ENCODE peak calls at places on chromosomes 2 and 18, in six cellular contexts. N, V, F, D, Q and G are unnamed samples.

GRCh38 chr18:53997064-53997463 is 227.4 kb downstream of the MBD2 start:
- DNase-seq in N (no peak), V (no peak), F (no peak), D (no peak), Q (no peak), G (no peak)

GRCh38 chr2:127228102-127228501 is 8.0 kb upstream of the CYP27C1 start:
- DNase-seq in N (no peak), V (no peak), F (no peak), D (no peak), Q (no peak), G (no peak)

GRCh38 chr2:31893093-31893492 is 117.7 kb downstream of the MEMO1 start:
- DNase-seq in N (no peak), V (no peak), F (no peak), D (no peak), Q (no peak), G (no peak)

GRCh38 chr2:178783889-178784288 is 23.3 kb downstream of the TTN start:
- DNase-seq in N (no peak), V (no peak), F (no peak), D (no peak), Q (no peak), G (no peak)

GRCh38 chr2:51213826-51214225 is 181.9 kb upstream of the NRXN1 start:
- DNase-seq in N (peak), V (no peak), F (no peak), D (no peak), Q (no peak), G (no peak)

GRCh38 chr2:239778042-239778811 is 246.9 kb downstream of the NDUFA10 start:
- DNase-seq in N (no peak), V (no peak), F (peak), D (no peak), Q (no peak), G (no peak)

GRCh38 chr2:157786663-157787363 is 89.3 kb downstream of the ACVR1 start:
- DNase-seq in N (no peak), V (peak), F (no peak), D (no peak), Q (peak), G (no peak)

GRCh38 chr2:188220535-188220934 is 71.1 kb upstream of the GULP1 start:
- DNase-seq in N (no peak), V (no peak), F (no peak), D (no peak), Q (no peak), G (no peak)

GRCh38 chr2:219461061-219461514 is 26.4 kb downstream of the SPEG start:
- DNase-seq in N (peak), V (peak), F (peak), D (no peak), Q (no peak), G (no peak)

DNA sequence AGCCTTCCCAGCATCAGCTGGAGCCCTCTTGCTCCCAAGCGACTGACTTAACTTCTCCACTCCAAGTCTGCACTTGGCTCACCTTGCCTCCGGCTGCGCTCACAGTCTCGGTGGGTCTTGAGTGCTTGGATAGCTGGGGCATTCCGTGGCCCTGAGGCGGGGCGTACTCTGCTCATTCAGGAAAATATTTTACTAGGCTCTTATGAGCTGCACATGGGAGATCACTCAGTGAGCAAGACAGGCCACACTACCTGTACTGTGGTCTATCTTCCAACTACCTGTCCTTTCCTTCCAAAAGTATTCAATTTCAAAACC is 292.7 kb upstream of the SIX2 start:
- DNase-seq in N (no peak), V (no peak), F (no peak), D (no peak), Q (no peak), G (no peak)
- H2BK15ac ChIP-seq in N (no peak), V (no peak), F (no peak), D (no peak), Q (no peak), G (no peak)

GRCh38 chr2:15160201-15160600 is 400.9 kb downstream of the NBAS start:
- DNase-seq in N (no peak), V (no peak), F (no peak), D (no peak), Q (no peak), G (no peak)

GRCh38 chr2:15158117-15158516 is 403.0 kb downstream of the NBAS start:
- DNase-seq in N (no peak), V (peak), F (peak), D (peak), Q (no peak), G (peak)

GRCh38 chr2:15159751-15160177 is 401.4 kb downstream of the NBAS start:
- DNase-seq in N (peak), V (peak), F (no peak), D (no peak), Q (peak), G (no peak)

GRCh38 chr2:15159206-15159605 is 401.9 kb downstream of the NBAS start:
- DNase-seq in N (peak), V (no peak), F (no peak), D (no peak), Q (no peak), G (no peak)

GRCh38 chr2:15158532-15158931 is 402.6 kb downstream of the NBAS start:
- DNase-seq in N (no peak), V (no peak), F (no peak), D (no peak), Q (no peak), G (no peak)
- H2BK15ac ChIP-seq in N (no peak), V (no peak), F (no peak), D (no peak), Q (no peak), G (no peak)

DNA sequence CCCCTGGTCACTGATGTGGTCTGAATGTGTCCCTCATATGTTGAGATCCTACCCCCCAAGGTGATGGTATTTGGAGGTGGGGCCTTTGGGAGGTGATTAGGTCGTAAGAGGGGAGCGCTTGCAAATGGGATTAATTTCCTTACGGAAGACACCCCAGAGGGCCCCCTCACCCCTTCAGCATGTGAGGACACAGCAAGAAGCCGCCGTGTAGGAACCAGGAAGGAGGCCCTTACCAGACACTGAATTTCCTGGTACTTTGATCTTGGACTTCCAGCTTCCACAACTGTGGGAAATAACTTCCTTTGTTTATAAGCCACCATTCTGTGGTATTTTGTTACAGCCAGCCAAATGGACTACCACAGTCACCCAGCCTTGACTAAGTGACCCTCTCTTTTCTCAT is 35.9 kb downstream of the NCK2 start:
- DNase-seq in N (no peak), V (no peak), F (no peak), D (no peak), Q (no peak), G (no peak)
- H2BK15ac ChIP-seq in N (no peak), V (no peak), F (no peak), D (no peak), Q (no peak), G (no peak)

GRCh38 chr2:128549094-128549493 is 230.4 kb upstream of the HS6ST1 start:
- DNase-seq in N (no peak), V (no peak), F (no peak), D (no peak), Q (no peak), G (no peak)
- H2BK15ac ChIP-seq in N (no peak), V (no peak), F (no peak), D (peak), Q (peak), G (no peak)

GRCh38 chr18:78543201-78543725 is 436.4 kb upstream of the SALL3 start:
- DNase-seq in N (no peak), V (no peak), F (no peak), D (peak), Q (no peak), G (no peak)

GRCh38 chr18:78542204-78542603 is 437.4 kb upstream of the SALL3 start:
- DNase-seq in N (no peak), V (peak), F (no peak), D (peak), Q (no peak), G (no peak)

GRCh38 chr18:78540636-78541400 is 438.8 kb upstream of the SALL3 start:
- DNase-seq in N (no peak), V (no peak), F (no peak), D (peak), Q (no peak), G (no peak)

GRCh38 chr18:78538669-78539440 is 440.8 kb upstream of the SALL3 start:
- DNase-seq in N (no peak), V (no peak), F (no peak), D (peak), Q (no peak), G (no peak)
- H2BK15ac ChIP-seq in N (no peak), V (no peak), F (no peak), D (no peak), Q (no peak), G (no peak)

GRCh38 chr2:117212562-117212961 is 601.9 kb upstream of the DDX18 start:
- DNase-seq in N (no peak), V (no peak), F (no peak), D (no peak), Q (no peak), G (peak)

GRCh38 chr2:117217145-117217544 is 597.3 kb upstream of the DDX18 start:
- DNase-seq in N (no peak), V (no peak), F (no peak), D (no peak), Q (no peak), G (no peak)
- H2BK15ac ChIP-seq in N (no peak), V (no peak), F (no peak), D (no peak), Q (no peak), G (no peak)